ENCODE peak calls at places on chromosomes 1 and 21, in four cellular contexts. S is suprapubic skin, X is progenitor cell of endocrine pancreas, B is psoas muscle. O is an unnamed sample.

GRCh38 chr1:207034998-207035397 is 2.4 kb upstream of the C1orf116 start:
- DNase-seq in S (no peak), B (no peak), X (no peak), O (no peak)

GRCh38 chr1:205947024-205947423 is 3.8 kb upstream of the SLC26A9 start:
- DNase-seq in B (no peak), X (no peak), S (no peak), O (no peak)

GRCh38 chr1:234458352-234459027 is 20.5 kb downstream of the TARBP1 start:
- DNase-seq in S (no peak), B (no peak), X (no peak), O (no peak)

GRCh38 chr1:46422261-46422871 is 28.2 kb downstream of the FAAH start:
- DNase-seq in S (no peak), X (no peak), B (no peak), O (no peak)

GRCh38 chr1:159370855-159371254 is 61.1 kb upstream of the OR10J4 start:
- DNase-seq in X (no peak), S (no peak), B (no peak), O (no peak)

GRCh38 chr1:184556665-184557064 is 169.8 kb downstream of the C1orf21 start:
- DNase-seq in B (no peak), S (no peak), X (no peak), O (no peak)

GRCh38 chr1:20555025-20555757 is 2.8 kb downstream of the FAM43B start:
- DNase-seq in B (no peak), X (no peak), S (no peak), O (no peak)

GRCh38 chr1:147833231-147833840 is 69.3 kb upstream of the GJA8 start:
- DNase-seq in B (no peak), S (no peak), X (no peak), O (no peak)

GRCh38 chr1:157034137-157034800 is 11.3 kb downstream of the ARHGEF11 start:
- DNase-seq in X (no peak), B (no peak), S (no peak), O (no peak)

GRCh38 chr1:238677567-238677966 is 708.8 kb upstream of the CHRM3 start:
- DNase-seq in S (no peak), B (no peak), X (no peak), O (no peak)

GRCh38 chr1:197399691-197400521 is 131.9 kb downstream of the CRB1 start:
- DNase-seq in S (no peak), X (no peak), B (no peak), O (no peak)

GRCh38 chr1:186440584-186440983 is 20.3 kb downstream of the PDC start:
- DNase-seq in S (no peak), X (no peak), B (no peak), O (no peak)

GRCh38 chr1:81432654-81433109 is 368.1 kb upstream of the ADGRL2 start:
- DNase-seq in S (no peak), B (no peak), X (no peak), O (no peak)

GRCh38 chr21:46344219-46344915 is 20.4 kb downstream of the PCNT start:
- DNase-seq in B (no peak), S (no peak), X (no peak), O (no peak)

GRCh38 chr1:77624102-77624501 is 58.4 kb downstream of the ZZZ3 start:
- DNase-seq in S (no peak), X (no peak), B (no peak), O (no peak)

GRCh38 chr1:53552146-53552940 is 93.1 kb downstream of the DMRTB1 start:
- DNase-seq in S (peak), X (no peak), B (no peak), O (peak)

GRCh38 chr1:186983327-186983726 is 154.6 kb downstream of the PLA2G4A start:
- DNase-seq in X (no peak), S (no peak), B (peak), O (no peak)

GRCh38 chr1:61054636-61055035 is 27.7 kb upstream of the NFIA start:
- DNase-seq in S (no peak), X (no peak), B (no peak), O (no peak)

GRCh38 chr1:36524359-36525062 is 41.8 kb upstream of the CSF3R start:
- DNase-seq in X (no peak), B (no peak), S (peak), O (no peak)

GRCh38 chr1:6317101-6317760 is 56.3 kb upstream of the GPR153 start:
- DNase-seq in B (no peak), S (no peak), X (no peak), O (no peak)

GRCh38 chr1:28853033-28853742 is 41.2 kb downstream of the OPRD1 start:
- DNase-seq in X (no peak), S (no peak), B (no peak), O (no peak)

GRCh38 chr21:45405271-45405818 is 380 bp downstream of the COL18A1 start:
- DNase-seq in B (peak), X (no peak), S (no peak), O (peak)

GRCh38 chr1:201450721-201451291 is 18.2 kb downstream of the PHLDA3 start:
- DNase-seq in S (no peak), X (no peak), B (peak), O (no peak)

DNA sequence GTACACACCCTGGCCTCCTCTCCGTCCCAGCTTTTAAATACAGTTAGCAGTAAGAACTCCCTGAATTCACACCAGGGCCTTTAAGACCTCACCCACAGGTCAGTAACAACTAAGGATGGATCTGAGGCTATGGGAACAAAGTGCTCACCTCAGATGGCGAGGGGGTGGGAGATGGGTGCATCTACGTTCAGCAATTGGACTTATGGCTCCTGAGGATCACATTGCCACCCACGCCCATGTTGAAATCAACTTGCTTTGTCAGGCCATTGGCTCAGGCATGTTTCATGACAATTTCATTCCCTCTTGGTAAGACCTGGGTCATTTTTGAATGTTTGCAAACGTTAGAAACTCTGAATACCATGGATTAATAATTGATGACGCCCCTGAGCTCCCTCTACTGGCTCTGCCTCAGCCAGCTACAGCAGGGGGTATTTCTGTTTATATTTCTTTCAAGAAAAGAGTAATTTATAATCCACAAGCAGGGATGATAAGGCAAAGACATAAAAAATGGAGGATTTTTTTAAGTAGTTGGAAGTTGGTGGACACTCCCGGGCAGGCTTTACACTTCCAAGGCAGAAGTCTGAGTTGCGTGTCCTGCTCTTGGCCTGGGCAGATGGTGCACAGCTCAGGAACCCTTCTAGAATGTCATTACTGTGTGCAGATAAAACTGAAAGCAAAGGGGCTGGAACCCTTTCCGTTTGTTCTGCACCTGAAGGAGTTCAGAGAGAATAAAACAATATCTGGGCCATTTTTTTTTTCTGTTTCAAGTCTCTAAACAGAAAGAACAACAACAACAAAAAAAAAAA is 13.7 kb upstream of the LBR start:
- DNase-seq in X (no peak), S (peak), B (no peak), O (no peak)
- TF ChIP-seq CTCF in X (peak), S (no peak), B (no peak), O (no peak)

GRCh38 chr21:39852726-39853510 is 14.3 kb upstream of the PCP4 start:
- DNase-seq in X (no peak), S (no peak), B (no peak), O (no peak)

GRCh38 chr21:39852021-39852721 is 15.1 kb upstream of the PCP4 start:
- DNase-seq in X (no peak), S (no peak), B (no peak), O (no peak)

GRCh38 chr21:39851219-39851618 is 16.0 kb upstream of the PCP4 start:
- DNase-seq in B (no peak), X (no peak), S (no peak), O (no peak)

GRCh38 chr21:39850333-39850732 is 16.9 kb upstream of the PCP4 start:
- DNase-seq in X (no peak), B (no peak), S (no peak), O (no peak)

GRCh38 chr21:39854572-39854971 is 12.7 kb upstream of the PCP4 start:
- DNase-seq in B (no peak), X (no peak), S (no peak), O (no peak)
- TF ChIP-seq CTCF in B (no peak), X (no peak), S (no peak), O (no peak)

DNA sequence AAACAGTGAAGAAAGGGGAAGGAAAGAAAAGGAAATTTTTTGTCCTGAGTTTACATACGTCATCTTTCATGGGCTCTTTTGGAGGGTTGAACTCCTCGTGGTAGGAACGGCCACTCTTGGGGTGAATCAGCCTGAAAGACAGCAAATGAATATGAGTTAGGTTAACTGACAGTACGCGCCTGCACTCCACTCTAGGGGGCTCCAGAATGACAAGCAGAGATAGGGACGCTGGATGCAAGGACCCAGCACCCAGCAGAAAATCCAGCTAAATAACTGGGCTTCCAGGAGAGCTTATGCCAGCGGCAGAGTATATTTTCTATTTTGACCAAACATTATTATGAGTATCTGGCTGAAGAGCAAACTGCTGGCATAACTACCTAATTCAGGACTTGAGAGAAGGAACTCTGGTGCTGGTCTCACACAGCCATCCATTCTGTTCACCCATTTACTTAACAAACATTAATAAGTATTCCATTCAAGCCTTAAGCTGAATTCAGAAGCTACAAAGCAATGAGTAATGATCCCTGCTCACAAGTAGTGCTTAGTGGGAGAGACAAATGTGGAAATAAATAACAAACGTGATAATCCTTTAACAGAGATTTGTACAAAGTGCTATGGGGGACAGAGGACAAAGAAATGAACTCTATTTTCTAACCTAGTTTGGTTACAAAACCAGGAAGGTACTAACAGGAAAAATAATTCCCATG is 22.1 kb downstream of the AK2 start:
- DNase-seq in B (no peak), S (no peak), X (no peak), O (no peak)
- TF ChIP-seq CTCF in B (no peak), S (no peak), X (no peak), O (no peak)

GRCh38 chr21:34533938-34534337 is 21.9 kb upstream of the KCNE1 start:
- DNase-seq in X (no peak), S (no peak), B (no peak), O (no peak)

GRCh38 chr21:34536820-34537219 is 24.8 kb upstream of the KCNE1 start:
- DNase-seq in X (no peak), B (no peak), S (no peak), O (no peak)

GRCh38 chr21:34535886-34536285 is 23.9 kb upstream of the KCNE1 start:
- DNase-seq in X (no peak), B (no peak), S (no peak), O (no peak)

GRCh38 chr21:34536311-34536710 is 24.3 kb upstream of the KCNE1 start:
- DNase-seq in B (no peak), X (no peak), S (no peak), O (no peak)

DNA sequence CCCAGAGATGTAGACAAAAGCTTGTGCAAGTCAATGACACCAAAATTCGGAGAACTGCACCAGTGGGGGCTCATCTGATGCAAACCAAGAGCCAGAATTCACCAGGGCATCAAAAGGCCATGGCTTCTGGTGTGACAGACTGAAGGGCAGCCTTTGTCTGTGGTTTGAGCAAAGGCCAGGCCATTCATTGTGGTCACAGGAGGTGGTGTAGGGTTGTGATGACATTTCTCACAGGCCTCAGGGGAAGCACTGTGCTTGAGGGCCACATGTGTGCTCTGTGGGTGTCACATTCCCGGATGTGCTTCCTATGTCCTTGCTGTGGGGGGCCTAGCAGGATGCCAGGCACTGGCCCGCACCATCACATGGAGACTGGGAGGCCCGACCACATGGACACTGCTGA is 22.5 kb upstream of the KCNE1 start:
- DNase-seq in S (no peak), B (no peak), X (no peak), O (no peak)
- TF ChIP-seq CTCF in S (no peak), B (no peak), X (no peak), O (no peak)

GRCh38 chr1:18419845-18420184 is 60.9 kb upstream of the KLHDC7A start:
- DNase-seq in S (no peak), X (no peak), B (no peak), O (no peak)
- TF ChIP-seq CTCF in S (no peak), X (no peak), B (no peak), O (no peak)

GRCh38 chr21:24895885-24896734 is 711.2 kb downstream of the MRPL39 start:
- DNase-seq in B (no peak), S (no peak), X (no peak), O (no peak)
- TF ChIP-seq CTCF in B (no peak), S (peak), X (peak), O (no peak)

GRCh38 chr1:15975358-15975804 is 520 bp downstream of the ZBTB17 start:
- DNase-seq in S (no peak), X (peak), B (peak), O (no peak)
- TF ChIP-seq CTCF in S (no peak), X (peak), B (no peak), O (no peak)

O was measured in activated B cell treated with CpG ODN at 0.5 μM for 24 hours.